ENCODE peak calls at places on chromosomes 5 and 9, in four cellular contexts. One of them, this sample, is unnamed.

GRCh38 chr5:55421074-55421529 is 113.3 kb downstream of the MTREX start:
- DNase-seq in A673: no peak
- DNase-seq in SJSA1: no peak
- DNase-seq in heart left ventricle: no peak
- DNase-seq in this sample: no peak

GRCh38 chr5:81552844-81553569 is 159.1 kb upstream of the ACOT12 start:
- DNase-seq in A673: peak; percentile 90
- DNase-seq in SJSA1: no peak
- DNase-seq in heart left ventricle: no peak
- DNase-seq in this sample: no peak

GRCh38 chr9:81621785-81622243 is 67.5 kb downstream of the TLE1 start:
- DNase-seq in A673: no peak
- DNase-seq in SJSA1: no peak
- DNase-seq in heart left ventricle: no peak
- DNase-seq in this sample: no peak

GRCh38 chr5:102933300-102933699 is 178.2 kb downstream of the PAM start:
- DNase-seq in A673: no peak
- DNase-seq in SJSA1: no peak
- DNase-seq in heart left ventricle: no peak
- DNase-seq in this sample: no peak

GRCh38 chr9:21812415-21812814 is 10.0 kb downstream of the MTAP start:
- DNase-seq in A673: no peak
- DNase-seq in SJSA1: no peak
- DNase-seq in heart left ventricle: no peak
- DNase-seq in this sample: no peak

GRCh38 chr9:70941191-70941590 is 180.2 kb downstream of the TRPM3 start:
- DNase-seq in A673: no peak
- DNase-seq in SJSA1: no peak
- DNase-seq in heart left ventricle: no peak
- DNase-seq in this sample: no peak

GRCh38 chr5:72032769-72033168 is 74.5 kb upstream of the MAP1B start:
- DNase-seq in A673: no peak
- DNase-seq in SJSA1: no peak
- DNase-seq in heart left ventricle: no peak
- DNase-seq in this sample: no peak

GRCh38 chr9:37839491-37840461 is 39.2 kb downstream of the DCAF10 start:
- DNase-seq in A673: peak; percentile 6
- DNase-seq in SJSA1: no peak
- DNase-seq in heart left ventricle: no peak
- DNase-seq in this sample: no peak

GRCh38 chr5:959581-960531 is 48.7 kb upstream of the NKD2 start:
- DNase-seq in A673: no peak
- DNase-seq in SJSA1: peak; percentile 53
- DNase-seq in heart left ventricle: no peak
- DNase-seq in this sample: no peak

GRCh38 chr5:158212915-158213314 is 354.0 kb upstream of the CLINT1 start:
- DNase-seq in A673: peak; percentile 0
- DNase-seq in SJSA1: no peak
- DNase-seq in heart left ventricle: no peak
- DNase-seq in this sample: no peak

DNA sequence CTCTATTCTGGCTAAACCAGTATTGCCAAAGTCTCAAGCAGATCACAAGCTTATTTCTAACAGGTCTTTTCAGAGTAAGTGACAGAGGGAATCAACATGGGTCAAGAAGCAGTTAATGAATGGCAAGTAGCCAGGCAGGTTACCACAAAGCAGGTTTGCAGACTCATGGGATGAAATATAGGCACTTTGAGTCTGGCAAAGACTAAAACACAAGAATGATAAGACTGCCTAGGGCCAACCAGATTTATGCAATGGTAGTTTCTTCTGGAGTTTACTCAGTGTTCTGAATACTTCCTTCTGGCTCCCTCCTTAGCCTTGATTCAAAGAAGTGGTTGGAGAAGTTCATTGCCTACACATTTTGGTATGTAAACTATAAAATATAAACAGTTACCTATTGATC is 3.6 kb downstream of the HMGCS1 start:
- DNase-seq in A673: no peak
- DNase-seq in SJSA1: no peak
- DNase-seq in heart left ventricle: no peak
- DNase-seq in this sample: no peak
- H3K4me3 ChIP-seq in A673: peak overlapping the region; percentile 92
- H3K4me3 ChIP-seq in SJSA1: no peak overlapping the region
- H3K4me3 ChIP-seq in heart left ventricle: no peak overlapping the region
- H3K4me3 ChIP-seq in this sample: peak overlapping the region; percentile 99

DNA sequence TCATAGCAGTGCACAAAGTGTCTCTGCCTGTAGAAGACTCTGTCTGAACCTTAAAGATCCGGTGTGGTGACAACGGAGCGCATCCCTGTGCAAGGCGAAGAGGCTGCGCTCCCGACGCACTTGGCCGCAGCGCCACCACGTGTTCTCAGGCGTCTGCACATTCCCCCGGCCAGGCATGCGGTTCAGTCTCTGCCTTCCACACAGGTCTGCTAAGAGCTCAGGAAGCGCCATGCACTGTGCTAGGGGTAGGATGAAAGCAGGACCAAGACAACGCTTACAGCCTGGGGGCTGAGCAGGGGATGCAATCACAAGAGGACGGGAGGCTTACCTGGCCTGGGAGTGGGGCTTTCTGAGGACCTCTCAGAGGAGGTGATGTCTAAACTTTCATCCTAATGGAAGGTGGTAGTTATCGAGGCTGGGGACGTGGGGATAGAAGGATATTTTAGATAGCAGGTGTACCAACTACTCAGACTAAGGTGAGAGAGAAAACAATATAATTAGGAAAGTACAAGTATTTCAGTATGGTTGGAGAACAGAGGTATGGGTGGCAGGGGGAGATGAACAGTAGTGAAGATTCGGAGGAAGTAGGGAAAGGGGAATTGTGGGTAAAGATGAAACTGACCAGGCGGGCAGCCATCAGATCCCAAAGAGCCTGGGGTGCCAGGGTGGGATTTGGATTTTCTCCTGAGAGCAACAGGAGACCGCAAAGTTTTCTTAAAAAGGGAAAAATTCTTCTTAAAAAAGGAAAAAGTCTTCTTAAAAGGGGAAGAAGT is 13.3 kb downstream of the CAPSL start:
- DNase-seq in A673: peak; percentile 89
- DNase-seq in SJSA1: peak; percentile 67
- DNase-seq in heart left ventricle: peak; percentile 42
- DNase-seq in this sample: peak; percentile 25
- H3K4me3 ChIP-seq in A673: peak overlapping the region; percentile 21
- H3K4me3 ChIP-seq in SJSA1: no peak overlapping the region
- H3K4me3 ChIP-seq in heart left ventricle: no peak overlapping the region
- H3K4me3 ChIP-seq in this sample: peak overlapping the region; percentile 3

GRCh38 chr5:60943624-60944023 is 1.2 kb downstream of the ERCC8 start:
- DNase-seq in A673: no peak
- DNase-seq in SJSA1: no peak
- DNase-seq in heart left ventricle: no peak
- DNase-seq in this sample: no peak
- H3K4me3 ChIP-seq in A673: peak overlapping the region; percentile 89
- H3K4me3 ChIP-seq in SJSA1: no peak overlapping the region
- H3K4me3 ChIP-seq in heart left ventricle: peak overlapping the region; percentile 74
- H3K4me3 ChIP-seq in this sample: no peak overlapping the region

GRCh38 chr5:145835839-145836222 is 689 bp upstream of the PRELID2 start:
- DNase-seq in A673: no peak
- DNase-seq in SJSA1: no peak
- DNase-seq in heart left ventricle: no peak
- DNase-seq in this sample: no peak
- H3K4me3 ChIP-seq in A673: peak overlapping the region; percentile 66
- H3K4me3 ChIP-seq in SJSA1: peak overlapping the region; percentile 60
- H3K4me3 ChIP-seq in heart left ventricle: peak overlapping the region; percentile 83
- H3K4me3 ChIP-seq in this sample: peak overlapping the region; percentile 62

DNA sequence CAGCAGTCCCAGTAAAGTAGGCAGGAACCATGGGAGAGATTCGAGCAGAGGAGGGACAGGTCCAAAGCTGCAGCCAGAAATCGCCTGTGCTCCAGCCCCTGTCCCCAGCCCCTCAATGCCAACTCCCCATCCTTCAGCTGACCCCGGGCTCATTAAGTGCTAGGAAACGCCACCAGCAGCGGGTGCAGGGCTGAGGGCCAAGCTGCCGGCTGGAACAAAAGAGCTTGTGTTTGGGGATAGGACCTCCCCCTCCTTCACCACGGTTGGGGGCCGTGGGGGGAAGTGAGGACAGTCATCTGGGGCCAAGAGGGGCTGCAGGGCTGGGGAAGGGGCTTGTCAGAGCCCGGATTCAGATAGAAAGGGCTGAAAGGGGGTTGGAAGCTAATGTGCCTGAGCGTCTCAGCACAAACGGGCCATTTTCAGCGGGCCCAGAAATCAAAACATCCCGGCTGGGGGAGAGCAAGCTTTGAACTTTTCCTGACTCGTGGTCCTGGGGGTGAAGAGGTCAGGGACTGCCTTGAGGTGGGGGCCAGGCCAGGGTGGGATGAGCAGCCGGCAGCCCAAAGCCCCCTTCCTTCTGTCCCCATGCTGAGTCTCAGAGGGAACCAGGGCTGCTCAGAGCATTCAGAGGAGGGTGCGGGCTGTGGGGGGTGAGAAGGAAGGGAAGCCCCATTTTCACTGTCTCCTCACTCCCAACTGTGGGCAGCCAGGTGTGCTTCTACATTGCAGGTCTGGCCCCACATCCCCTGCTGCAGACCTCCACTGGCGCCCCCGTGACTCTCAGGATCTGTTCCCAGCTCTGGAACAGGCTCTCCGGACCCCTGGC is 69.4 kb upstream of the DAB2IP start:
- DNase-seq in A673: no peak
- DNase-seq in SJSA1: no peak
- DNase-seq in heart left ventricle: no peak
- DNase-seq in this sample: no peak
- H3K4me3 ChIP-seq in A673: no peak overlapping the region
- H3K4me3 ChIP-seq in SJSA1: no peak overlapping the region
- H3K4me3 ChIP-seq in heart left ventricle: no peak overlapping the region
- H3K4me3 ChIP-seq in this sample: no peak overlapping the region